ENCODE peak calls at places on chromosomes 11 and 22, in five cellular contexts. One of them, this sample, is unnamed.

GRCh38 chr11:123132881-123133280 is 62.2 kb downstream of the CLMP start:
- DNase-seq in right lobe of liver: no peak
- DNase-seq in esophagus muscularis mucosa: no peak
- DNase-seq in heart left ventricle: no peak
- DNase-seq in breast epithelium: no peak
- DNase-seq in this sample: no peak

GRCh38 chr11:61019818-61020405 is 48.4 kb downstream of the CD6 start:
- DNase-seq in breast epithelium: no peak
- DNase-seq in heart left ventricle: no peak
- DNase-seq in esophagus muscularis mucosa: no peak
- DNase-seq in right lobe of liver: no peak
- DNase-seq in this sample: no peak

GRCh38 chr11:575996-576756 is at the start of gene PHRF1:
- DNase-seq in right lobe of liver: peak; percentile 97
- DNase-seq in heart left ventricle: peak; percentile 97
- DNase-seq in breast epithelium: peak; percentile 97
- DNase-seq in esophagus muscularis mucosa: peak; percentile 98
- DNase-seq in this sample: peak; percentile 97

GRCh38 chr11:77884829-77885190 is 63.9 kb downstream of the AAMDC start:
- DNase-seq in breast epithelium: no peak
- DNase-seq in right lobe of liver: no peak
- DNase-seq in heart left ventricle: no peak
- DNase-seq in esophagus muscularis mucosa: no peak
- DNase-seq in this sample: no peak

GRCh38 chr11:65278351-65278750 is 16.6 kb downstream of the POLA2 start:
- DNase-seq in esophagus muscularis mucosa: no peak
- DNase-seq in heart left ventricle: no peak
- DNase-seq in breast epithelium: no peak
- DNase-seq in right lobe of liver: no peak
- DNase-seq in this sample: no peak

GRCh38 chr22:29520851-29521250 is 32.7 kb downstream of the THOC5 start:
- DNase-seq in esophagus muscularis mucosa: no peak
- DNase-seq in breast epithelium: no peak
- DNase-seq in right lobe of liver: no peak
- DNase-seq in heart left ventricle: no peak
- DNase-seq in this sample: peak; percentile 53

GRCh38 chr11:93480756-93481155 is 62.4 kb downstream of the SMCO4 start:
- DNase-seq in heart left ventricle: no peak
- DNase-seq in breast epithelium: no peak
- DNase-seq in right lobe of liver: no peak
- DNase-seq in esophagus muscularis mucosa: no peak
- DNase-seq in this sample: no peak

GRCh38 chr11:88569342-88569741 is 231.8 kb upstream of the CTSC start:
- DNase-seq in right lobe of liver: no peak
- DNase-seq in esophagus muscularis mucosa: no peak
- DNase-seq in breast epithelium: no peak
- DNase-seq in heart left ventricle: no peak
- DNase-seq in this sample: no peak

GRCh38 chr11:116951762-116952161 is 114.3 kb upstream of the APOA1 start:
- DNase-seq in heart left ventricle: no peak
- DNase-seq in right lobe of liver: no peak
- DNase-seq in breast epithelium: no peak
- DNase-seq in esophagus muscularis mucosa: no peak
- DNase-seq in this sample: no peak

GRCh38 chr11:48122656-48123055 is 94.0 kb upstream of the OR4B1 start:
- DNase-seq in breast epithelium: no peak
- DNase-seq in heart left ventricle: no peak
- DNase-seq in esophagus muscularis mucosa: peak; percentile 70
- DNase-seq in right lobe of liver: peak; percentile 16
- DNase-seq in this sample: no peak

GRCh38 chr11:8777907-8778767 is 95.5 kb downstream of the RPL27A start:
- DNase-seq in breast epithelium: no peak
- DNase-seq in esophagus muscularis mucosa: no peak
- DNase-seq in heart left ventricle: peak; percentile 76
- DNase-seq in right lobe of liver: peak; percentile 3
- DNase-seq in this sample: no peak

DNA sequence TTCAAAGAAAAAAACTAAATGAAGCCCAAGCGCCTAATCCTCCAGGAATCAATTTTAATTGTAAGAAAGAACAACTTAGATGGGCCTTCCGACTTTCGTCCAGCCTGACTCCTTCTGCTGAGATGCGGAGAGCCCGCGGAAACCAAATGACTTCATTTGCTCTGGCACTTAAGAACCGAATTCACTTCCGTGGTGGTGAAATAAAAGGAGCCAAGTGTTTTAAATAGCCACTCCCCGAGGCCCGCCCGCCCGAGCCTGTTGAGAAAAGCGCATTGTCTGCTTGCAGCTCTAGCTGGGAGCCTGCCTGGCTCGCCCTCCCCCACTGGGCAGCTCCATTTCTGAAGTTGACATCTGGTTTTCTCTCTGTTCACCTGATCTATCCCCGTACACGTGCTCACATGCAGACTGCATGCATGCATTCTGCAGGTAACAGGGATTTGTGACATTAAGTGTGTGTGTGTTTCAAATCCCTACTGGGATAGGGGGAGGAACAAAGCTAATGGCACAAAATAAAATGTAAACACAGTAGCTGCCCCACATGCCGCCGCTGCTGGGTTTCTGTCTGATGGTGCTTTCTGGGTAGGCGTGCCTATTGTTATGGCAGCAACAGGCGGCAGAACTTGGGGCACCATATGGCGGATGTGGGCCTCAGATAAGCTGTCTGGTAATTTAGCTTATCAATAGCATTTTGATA is 6.2 kb downstream of the TEAD1 start:
- DNase-seq in breast epithelium: peak; percentile 88
- DNase-seq in heart left ventricle: peak; percentile 90
- DNase-seq in right lobe of liver: no peak
- DNase-seq in esophagus muscularis mucosa: no peak
- DNase-seq in this sample: peak; percentile 22
- TF ChIP-seq POLR2A in breast epithelium: peak; percentile 27
- TF ChIP-seq POLR2A in heart left ventricle: no peak
- TF ChIP-seq POLR2A in right lobe of liver: no peak
- TF ChIP-seq POLR2A in esophagus muscularis mucosa: no peak
- TF ChIP-seq POLR2A in this sample: no peak

GRCh38 chr11:22829231-22830081 is at the start of gene SVIP:
- DNase-seq in breast epithelium: peak; percentile 96
- DNase-seq in right lobe of liver: peak; percentile 99
- DNase-seq in esophagus muscularis mucosa: peak; percentile 97
- DNase-seq in heart left ventricle: peak; percentile 95
- DNase-seq in this sample: peak; percentile 97
- H3K27ac ChIP-seq in breast epithelium: peak within 1 kb of the TSS; percentile 92
- H3K27ac ChIP-seq in right lobe of liver: peak within 1 kb of the TSS; percentile 75
- H3K27ac ChIP-seq in esophagus muscularis mucosa: peak within 1 kb of the TSS; percentile 89
- H3K27ac ChIP-seq in heart left ventricle: peak within 1 kb of the TSS; percentile 90
- H3K27ac ChIP-seq in this sample: no peak within 1 kb of the TSS

DNA sequence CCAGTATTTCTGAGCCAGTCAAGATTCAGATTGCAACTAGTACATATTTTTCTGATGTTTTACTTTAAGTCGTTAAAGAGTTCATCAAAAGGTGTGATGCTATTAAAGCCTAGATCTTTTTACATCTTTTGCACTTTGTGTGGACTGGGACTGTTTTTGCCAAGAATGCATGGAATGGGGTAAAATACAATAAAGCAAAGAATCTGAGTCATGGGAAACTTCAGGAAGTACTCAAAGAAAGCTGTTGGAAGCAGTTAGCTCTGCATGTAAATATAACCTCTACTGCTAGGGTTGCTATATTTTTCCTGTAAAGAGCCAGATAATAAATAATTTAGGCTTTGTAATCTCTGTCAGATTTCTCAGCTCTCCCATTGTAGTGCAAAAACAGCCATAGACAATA is 20.9 kb downstream of the ATXN10 start:
- DNase-seq in right lobe of liver: no peak
- DNase-seq in heart left ventricle: no peak
- DNase-seq in esophagus muscularis mucosa: no peak
- DNase-seq in breast epithelium: no peak
- DNase-seq in this sample: no peak
- H3K36me3 ChIP-seq in right lobe of liver: peaks cover 20% of the 10 kb centered on the region
- H3K36me3 ChIP-seq in heart left ventricle: peaks cover 69% of the 10 kb centered on the region
- H3K36me3 ChIP-seq in esophagus muscularis mucosa: peaks cover 65% of the 10 kb centered on the region
- H3K36me3 ChIP-seq in breast epithelium: no peaks in the 10 kb centered on the region
- H3K36me3 ChIP-seq in this sample: no peaks in the 10 kb centered on the region

GRCh38 chr22:26769663-26770062 is 112.3 kb downstream of the MIAT start:
- DNase-seq in esophagus muscularis mucosa: no peak
- DNase-seq in heart left ventricle: no peak
- DNase-seq in right lobe of liver: no peak
- DNase-seq in breast epithelium: no peak
- DNase-seq in this sample: no peak
- TF ChIP-seq POLR2A in esophagus muscularis mucosa: no peak
- TF ChIP-seq POLR2A in heart left ventricle: no peak
- TF ChIP-seq POLR2A in right lobe of liver: no peak
- TF ChIP-seq POLR2A in breast epithelium: no peak
- TF ChIP-seq POLR2A in this sample: no peak

DNA sequence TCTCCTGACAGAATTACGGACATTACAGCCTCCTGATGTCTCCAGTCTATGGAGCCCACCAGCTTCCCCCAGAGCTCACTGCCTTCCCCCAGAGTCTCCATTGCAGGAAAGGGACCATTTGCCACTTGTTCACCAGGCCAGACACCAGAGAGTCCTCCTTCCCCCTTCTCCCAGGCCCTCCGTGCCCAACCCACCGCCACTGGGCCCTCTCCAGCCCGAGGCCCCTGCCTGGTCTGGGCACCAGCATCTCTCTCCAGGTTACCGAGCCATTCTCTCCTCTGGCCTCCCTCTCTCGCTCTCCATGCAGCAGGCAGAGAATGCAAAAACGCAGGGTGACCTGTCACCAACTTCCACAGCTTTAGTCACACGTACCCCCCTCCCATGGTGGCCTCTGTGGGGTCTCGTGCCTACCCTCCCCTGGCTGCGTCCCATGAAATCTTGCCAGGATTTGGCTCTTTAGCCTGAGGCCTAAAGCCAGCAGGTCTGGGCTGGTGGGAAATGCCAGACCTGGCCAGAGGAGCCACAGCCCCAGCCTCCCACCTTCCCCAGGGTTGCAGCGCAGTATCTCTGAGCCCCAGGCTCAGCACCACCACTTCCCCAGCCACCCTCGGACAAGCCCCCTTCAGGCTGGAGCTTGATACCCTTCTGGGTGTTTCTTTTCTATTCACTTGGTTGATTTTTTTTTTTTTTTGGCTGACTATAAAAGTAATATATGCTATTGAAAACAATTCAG is 6.8 kb upstream of the SERPINH1 start:
- DNase-seq in right lobe of liver: no peak
- DNase-seq in esophagus muscularis mucosa: no peak
- DNase-seq in breast epithelium: no peak
- DNase-seq in heart left ventricle: peak; percentile 34
- DNase-seq in this sample: no peak
- H3K27ac ChIP-seq in right lobe of liver: no peak overlapping the region
- H3K27ac ChIP-seq in esophagus muscularis mucosa: peak overlapping the region; percentile 100
- H3K27ac ChIP-seq in breast epithelium: peak overlapping the region; percentile 90
- H3K27ac ChIP-seq in heart left ventricle: peak overlapping the region; percentile 88
- H3K27ac ChIP-seq in this sample: no peak overlapping the region

GRCh38 chr11:70353329-70353728 is 45.0 kb upstream of the CTTN start:
- DNase-seq in right lobe of liver: no peak
- DNase-seq in heart left ventricle: no peak
- DNase-seq in esophagus muscularis mucosa: no peak
- DNase-seq in breast epithelium: no peak
- DNase-seq in this sample: no peak

GRCh38 chr11:70354629-70355028 is 43.7 kb upstream of the CTTN start:
- DNase-seq in heart left ventricle: no peak
- DNase-seq in esophagus muscularis mucosa: no peak
- DNase-seq in breast epithelium: no peak
- DNase-seq in right lobe of liver: no peak
- DNase-seq in this sample: no peak

GRCh38 chr11:70352601-70353000 is 45.7 kb upstream of the CTTN start:
- DNase-seq in right lobe of liver: no peak
- DNase-seq in breast epithelium: no peak
- DNase-seq in esophagus muscularis mucosa: no peak
- DNase-seq in heart left ventricle: no peak
- DNase-seq in this sample: no peak

GRCh38 chr11:70352074-70352473 is 46.3 kb upstream of the CTTN start:
- DNase-seq in esophagus muscularis mucosa: no peak
- DNase-seq in right lobe of liver: no peak
- DNase-seq in breast epithelium: no peak
- DNase-seq in heart left ventricle: no peak
- DNase-seq in this sample: no peak

GRCh38 chr11:70353900-70354568 is 44.3 kb upstream of the CTTN start:
- DNase-seq in right lobe of liver: no peak
- DNase-seq in breast epithelium: no peak
- DNase-seq in heart left ventricle: no peak
- DNase-seq in esophagus muscularis mucosa: no peak
- DNase-seq in this sample: no peak
- H3K36me3 ChIP-seq in right lobe of liver: peaks cover 53% of the 10 kb centered on the region
- H3K36me3 ChIP-seq in breast epithelium: peaks cover 20% of the 10 kb centered on the region
- H3K36me3 ChIP-seq in heart left ventricle: peaks cover 90% of the 10 kb centered on the region
- H3K36me3 ChIP-seq in esophagus muscularis mucosa: peaks cover 92% of the 10 kb centered on the region
- H3K36me3 ChIP-seq in this sample: no peaks in the 10 kb centered on the region

DNA sequence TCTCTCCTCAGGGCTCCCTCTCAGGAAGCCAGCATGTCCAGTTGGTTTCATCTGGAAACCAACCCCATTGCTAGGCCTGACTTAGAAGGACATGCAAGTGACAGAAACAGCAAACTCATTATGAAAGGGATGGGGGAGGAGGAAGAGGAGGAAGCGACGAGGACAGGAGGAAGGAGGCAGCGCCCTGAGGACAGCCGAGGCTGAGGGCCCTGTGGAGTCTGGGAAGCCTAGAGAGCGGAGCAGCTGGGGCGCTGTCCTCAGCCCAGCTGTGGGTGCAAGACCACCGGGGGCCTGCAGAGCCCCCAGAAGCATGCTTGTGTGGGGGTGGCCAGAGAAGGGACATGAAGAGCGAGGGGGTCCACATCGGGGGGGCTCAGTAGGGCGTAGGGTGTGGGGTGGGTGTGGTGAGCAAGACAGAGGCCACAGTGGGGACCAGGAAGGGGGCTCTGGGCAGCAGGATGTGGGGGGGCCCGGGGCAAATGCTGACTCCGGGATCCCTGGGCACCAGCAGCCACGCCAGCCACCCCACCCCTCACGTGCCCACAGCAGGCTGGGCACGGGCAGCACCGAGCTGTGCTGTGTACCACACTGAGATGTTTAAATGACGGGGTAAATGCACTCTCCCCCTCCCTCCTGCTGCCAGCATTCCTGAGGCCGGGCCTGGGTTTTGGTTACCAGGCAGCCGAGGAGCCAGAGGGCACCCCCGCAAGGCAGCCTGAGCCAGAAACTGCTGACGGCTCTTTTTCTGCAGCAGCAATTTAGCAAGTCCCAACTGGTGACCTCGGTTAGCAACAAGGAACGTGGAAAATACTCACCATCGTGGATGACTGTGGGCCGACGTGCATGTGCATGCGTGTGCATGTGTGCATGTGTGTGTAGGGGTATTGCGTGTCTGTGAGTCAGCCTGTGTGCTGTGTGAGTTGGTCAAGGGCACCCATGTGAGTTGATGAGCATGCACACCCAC is 82.7 kb upstream of the LINC01488 start:
- DNase-seq in breast epithelium: no peak
- DNase-seq in esophagus muscularis mucosa: no peak
- DNase-seq in heart left ventricle: peak; percentile 19
- DNase-seq in right lobe of liver: no peak
- DNase-seq in this sample: no peak
- TF ChIP-seq POLR2A in breast epithelium: no peak
- TF ChIP-seq POLR2A in esophagus muscularis mucosa: no peak
- TF ChIP-seq POLR2A in heart left ventricle: no peak
- TF ChIP-seq POLR2A in right lobe of liver: no peak
- TF ChIP-seq POLR2A in this sample: no peak

GRCh38 chr22:37229012-37229804 is 14.9 kb downstream of the RAC2 start:
- DNase-seq in right lobe of liver: no peak
- DNase-seq in breast epithelium: no peak
- DNase-seq in heart left ventricle: no peak
- DNase-seq in esophagus muscularis mucosa: no peak
- DNase-seq in this sample: peak; percentile 83
- H3K27ac ChIP-seq in right lobe of liver: peak overlapping the region; percentile 51
- H3K27ac ChIP-seq in breast epithelium: peak overlapping the region; percentile 52
- H3K27ac ChIP-seq in heart left ventricle: no peak overlapping the region
- H3K27ac ChIP-seq in esophagus muscularis mucosa: peak overlapping the region; percentile 30
- H3K27ac ChIP-seq in this sample: no peak overlapping the region

This sample was measured in adrenal gland.